ENCODE peak calls at places on chromosomes 16 and 17, in ten cellular contexts. I, G, E, W, U, Z, Q, P, C and Y are unnamed samples.

GRCh38 chr17:71176315-71176714 is 944.5 kb upstream of the SOX9 start:
- DNase-seq in C (no peak), W (no peak), I (no peak), P (no peak), U (no peak), E (no peak), Z (no peak), Q (no peak), G (no peak), Y (no peak)

GRCh38 chr16:79204486-79204885 is 396.1 kb downstream of the MAF start:
- DNase-seq in I (no peak), U (no peak), Q (no peak), G (no peak), P (no peak), Z (no peak), E (no peak), W (no peak), C (no peak), Y (no peak)

GRCh38 chr17:28488884-28489276 is 15.4 kb downstream of the SLC13A2 start:
- DNase-seq in P (no peak), Q (no peak), Z (no peak), I (no peak), U (no peak), G (no peak), E (no peak), C (no peak), W (no peak), Y (no peak)

GRCh38 chr16:35147556-35148504 is 1688.4 kb downstream of the TP53TG3F start:
- DNase-seq in U (no peak), C (no peak), I (no peak), G (no peak), Q (no peak), W (no peak), Z (no peak), P (no peak), E (peak; percentile 26), Y (no peak)

GRCh38 chr17:67638871-67639270 is 78.9 kb upstream of the NOL11 start:
- DNase-seq in U (no peak), G (no peak), W (no peak), E (no peak), C (no peak), P (no peak), Z (no peak), Q (no peak), I (no peak), Y (no peak)

GRCh38 chr17:52681486-52681885 is 523.0 kb upstream of the CA10 start:
- DNase-seq in C (no peak), P (no peak), U (no peak), G (no peak), E (no peak), W (no peak), I (no peak), Z (no peak), Q (no peak), Y (no peak)

GRCh38 chr16:53703590-53704444 is at the start of the genes FTO and RPGRIP1L:
- DNase-seq in I (peak; percentile 89), G (peak; percentile 96), W (peak; percentile 99), U (peak; percentile 99), Q (peak; percentile 95), E (peak; percentile 97), P (peak; percentile 100), C (peak; percentile 98), Z (peak; percentile 100), Y (peak; percentile 99)

GRCh38 chr16:11224894-11225676 is 30.9 kb downstream of the SOCS1 start:
- DNase-seq in G (peak; percentile 79), Q (no peak), W (no peak), E (peak; percentile 85), U (peak; percentile 47), C (no peak), Z (no peak), I (peak; percentile 59), P (no peak), Y (no peak)

GRCh38 chr17:40017422-40018080 is 2.3 kb downstream of the CSF3 start:
- DNase-seq in Z (no peak), I (no peak), P (no peak), W (no peak), C (no peak), U (no peak), G (peak; percentile 63), E (no peak), Q (no peak), Y (no peak)
- H3K4me1 ChIP-seq in Z (no peaks in the 10 kb centered on the region), I (peaks cover 5% of the 10 kb centered on the region), P (no peaks in the 10 kb centered on the region), W (no peaks in the 10 kb centered on the region), C (peaks cover 14% of the 10 kb centered on the region), U (peaks cover 61% of the 10 kb centered on the region), G (peaks cover 92% of the 10 kb centered on the region), E (peaks cover 31% of the 10 kb centered on the region), Q (peaks cover 12% of the 10 kb centered on the region), Y (no peaks in the 10 kb centered on the region)

GRCh38 chr17:82873521-82873920 is 33.7 kb upstream of the ZNF750 start:
- DNase-seq in I (no peak), E (peak; percentile 31), C (no peak), P (no peak), U (no peak), W (no peak), G (peak; percentile 63), Z (no peak), Q (no peak), Y (no peak)

GRCh38 chr17:82870541-82870940 is 30.7 kb upstream of the ZNF750 start:
- DNase-seq in W (no peak), Q (no peak), E (peak; percentile 44), P (no peak), Z (no peak), I (no peak), G (peak; percentile 49), U (no peak), C (no peak), Y (peak; percentile 37)

GRCh38 chr17:82872591-82873520 is 33.0 kb upstream of the ZNF750 start:
- DNase-seq in C (no peak), W (no peak), G (peak; percentile 65), Z (no peak), P (no peak), I (no peak), Q (no peak), U (no peak), E (peak; percentile 44), Y (no peak)

GRCh38 chr17:82871056-82871775 is 31.4 kb upstream of the ZNF750 start:
- DNase-seq in W (no peak), G (peak; percentile 54), E (peak; percentile 58), C (no peak), U (no peak), P (no peak), I (no peak), Q (no peak), Z (no peak), Y (no peak)

DNA sequence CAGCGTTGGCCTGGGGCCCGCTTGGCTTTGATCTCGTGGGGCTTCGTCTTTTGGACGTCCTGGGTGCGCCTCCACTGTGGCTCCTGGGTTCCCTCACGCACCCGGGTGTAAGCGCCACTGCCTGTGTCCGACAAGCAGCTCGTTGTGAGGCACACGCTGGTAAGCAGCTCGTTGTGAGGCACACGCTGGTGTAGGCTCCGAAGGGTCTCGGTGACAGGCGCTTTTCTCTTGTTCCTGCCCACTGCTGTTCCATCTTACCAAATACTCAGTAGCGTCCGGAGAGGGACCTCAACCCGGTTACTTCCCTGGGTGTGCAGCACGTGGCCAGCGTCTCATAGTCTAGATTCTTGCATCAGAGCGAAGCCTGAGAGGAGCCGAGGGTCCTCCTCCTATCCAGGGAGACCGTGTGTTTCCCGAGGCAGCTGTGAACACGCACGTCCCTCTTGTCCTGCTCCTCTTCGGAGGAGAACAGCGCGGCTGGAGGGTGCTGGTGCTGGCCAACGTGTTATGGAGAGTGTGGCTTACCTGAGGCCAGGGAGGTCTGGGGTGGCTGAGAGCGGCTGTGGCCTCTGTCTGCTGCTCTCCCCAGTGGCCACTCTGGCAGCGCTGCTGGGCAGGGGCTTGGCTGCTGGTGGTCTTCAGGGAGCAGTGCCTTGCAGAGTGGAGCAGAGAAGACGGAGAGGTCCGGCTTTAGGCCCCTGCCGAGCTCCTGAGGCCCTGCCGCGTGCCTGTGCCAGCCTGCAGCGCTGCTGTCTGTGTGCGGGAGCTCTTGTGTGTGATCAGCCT is 32.1 kb upstream of the ZNF750 start:
- DNase-seq in C (no peak), W (no peak), P (no peak), G (peak; percentile 69), Q (no peak), E (peak; percentile 49), U (no peak), I (no peak), Z (no peak), Y (no peak)
- H3K4me1 ChIP-seq in C (peaks cover 23% of the 10 kb centered on the region), W (no peaks in the 10 kb centered on the region), P (no peaks in the 10 kb centered on the region), G (peaks cover 28% of the 10 kb centered on the region), Q (no peaks in the 10 kb centered on the region), E (peaks cover under 1% of the 10 kb centered on the region), U (peaks cover 38% of the 10 kb centered on the region), I (peaks cover under 1% of the 10 kb centered on the region), Z (peaks cover 8% of the 10 kb centered on the region), Y (no peaks in the 10 kb centered on the region)

DNA sequence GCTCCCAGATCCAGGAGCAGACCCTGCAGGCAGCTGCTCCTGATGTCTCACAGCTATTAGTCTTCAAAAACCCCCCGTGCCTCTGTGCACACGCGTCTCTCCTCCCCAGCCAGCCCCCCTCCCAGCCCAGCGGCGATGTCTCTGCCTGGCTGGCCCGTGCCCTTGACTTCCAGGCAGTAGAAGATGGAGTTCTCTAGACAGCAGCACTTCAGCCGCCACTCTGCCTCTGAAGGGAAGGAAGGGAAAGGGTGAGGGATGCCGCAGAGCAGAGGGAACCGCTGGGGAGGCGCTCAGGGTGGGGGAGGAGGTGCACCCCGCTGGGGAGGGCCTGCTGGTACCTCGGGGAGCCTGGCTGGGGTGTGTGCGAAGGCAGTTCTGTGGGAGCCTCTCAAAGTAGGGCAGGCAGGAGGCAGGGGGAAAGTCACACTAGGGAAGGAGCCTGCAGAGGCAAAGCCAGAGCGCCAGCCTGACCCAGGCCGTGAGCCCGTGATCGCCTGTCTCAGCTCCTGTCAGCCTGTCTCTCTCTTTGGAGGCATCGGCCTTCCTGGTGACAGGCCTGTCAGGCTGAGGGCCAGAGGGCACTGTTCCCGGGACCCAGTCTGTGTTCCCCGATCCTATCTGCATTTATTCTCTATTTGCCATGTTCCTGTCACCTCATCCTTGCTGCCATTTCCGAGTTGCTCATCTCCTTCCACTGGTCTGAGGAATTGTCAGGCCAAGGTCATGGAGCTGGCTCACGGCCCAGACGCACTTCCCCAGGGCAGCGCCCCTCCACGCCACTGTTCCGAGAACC is 4.5 kb downstream of the PRCD start:
- DNase-seq in W (no peak), E (no peak), U (no peak), P (no peak), G (peak; percentile 71), I (no peak), Q (no peak), Z (no peak), C (peak; percentile 51), Y (no peak)
- H3K4me1 ChIP-seq in W (peaks cover 29% of the 10 kb centered on the region), E (peaks cover 17% of the 10 kb centered on the region), U (peaks cover 67% of the 10 kb centered on the region), P (no peaks in the 10 kb centered on the region), G (peaks cover 75% of the 10 kb centered on the region), I (peaks cover 15% of the 10 kb centered on the region), Q (peaks cover 26% of the 10 kb centered on the region), Z (peaks cover 14% of the 10 kb centered on the region), C (peaks cover 54% of the 10 kb centered on the region), Y (no peaks in the 10 kb centered on the region)

DNA sequence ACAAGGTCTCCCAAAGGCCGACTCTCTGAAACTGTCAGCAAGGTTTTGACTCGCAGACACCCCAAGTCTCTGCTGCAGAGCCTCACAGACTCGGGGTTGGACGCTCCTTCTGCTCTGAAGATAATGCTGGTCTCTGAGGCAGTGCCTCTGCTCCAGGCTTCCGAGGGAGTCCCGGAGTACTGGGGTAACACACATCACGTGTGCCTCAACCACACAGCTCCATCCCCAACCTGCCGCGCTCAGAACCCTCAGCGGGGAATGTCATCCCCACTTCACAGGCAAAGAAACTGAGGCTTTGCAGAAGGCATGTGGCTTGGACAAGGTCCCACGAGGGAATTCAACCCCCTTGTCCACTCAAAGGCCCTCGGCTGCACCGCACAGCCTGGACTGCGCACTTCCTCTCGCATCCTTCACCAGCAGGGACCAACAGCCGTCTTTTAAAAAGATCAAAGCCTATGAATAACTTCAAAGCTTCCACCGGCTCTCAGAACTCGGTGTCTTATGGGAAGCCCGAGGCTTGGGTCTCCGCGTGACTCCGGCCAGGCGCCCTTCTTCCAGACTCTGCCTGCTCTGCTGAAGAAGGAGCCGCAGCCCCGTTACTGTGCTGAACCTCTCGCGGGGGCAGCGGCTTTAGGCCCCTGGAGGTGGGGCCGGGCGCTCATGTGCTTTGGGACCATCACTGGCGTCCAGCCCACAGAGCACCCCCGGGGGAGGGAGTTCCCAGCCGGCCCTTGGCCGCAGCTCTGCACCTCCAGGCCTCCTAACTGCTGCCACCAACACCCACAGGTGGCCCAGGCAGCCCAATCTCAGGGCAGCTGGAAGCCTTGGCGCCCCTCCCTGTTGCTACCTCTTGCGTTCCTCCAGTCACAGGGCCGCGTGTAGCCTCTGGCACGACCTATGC is 2.2 kb downstream of the TMEM204 start:
- DNase-seq in E (peak; percentile 54), Z (no peak), U (no peak), W (no peak), P (no peak), I (no peak), Q (no peak), C (no peak), G (peak; percentile 75), Y (no peak)
- H3K4me1 ChIP-seq in E (no peaks in the 10 kb centered on the region), Z (no peaks in the 10 kb centered on the region), U (peaks cover 40% of the 10 kb centered on the region), W (peaks cover 7% of the 10 kb centered on the region), P (peaks cover 5% of the 10 kb centered on the region), I (peaks cover 69% of the 10 kb centered on the region), Q (no peaks in the 10 kb centered on the region), C (peaks cover 41% of the 10 kb centered on the region), G (peaks cover 49% of the 10 kb centered on the region), Y (no peaks in the 10 kb centered on the region)